ENCODE peak calls at places on chromosomes 2 and 18, in seven cellular contexts. G is activated CD4-positive, CD25-positive, alpha-beta regulatory T cell treated with anti-CD3 and anti-CD28 coated beads, Interleukin-2, amount 50 U/mL, for 72 hours; F is A549; V is iPS-NIHi11; X is GM23248; N is Peyer's patch; Y is retinal pigment epithelial cell. I is an unnamed sample.

GRCh38 chr2:207796585-207797350 is 27.1 kb upstream of the FZD5 start:
- DNase-seq in V (peak; percentile 53), Y (no peak), N (peak; percentile 64), X (no peak), G (no peak), F (no peak), I (no peak)

GRCh38 chr2:235140801-235141081 is 188.9 kb downstream of the SH3BP4 start:
- DNase-seq in F (no peak), X (no peak), Y (no peak), N (no peak), V (no peak), G (no peak), I (no peak)

GRCh38 chr2:17646096-17646554 is 105.6 kb downstream of the VSNL1 start:
- DNase-seq in V (peak; percentile 49), G (no peak), X (peak; percentile 86), Y (peak; percentile 34), F (peak; percentile 41), N (peak; percentile 71), I (peak; percentile 62)

GRCh38 chr18:59835656-59836379 is 64.0 kb upstream of the PMAIP1 start:
- DNase-seq in N (no peak), V (peak; percentile 44), X (no peak), Y (peak; percentile 58), F (no peak), G (no peak), I (no peak)

GRCh38 chr2:63652063-63652985 is 63.6 kb downstream of the MDH1 start:
- DNase-seq in N (no peak), G (no peak), F (no peak), X (no peak), V (no peak), Y (no peak), I (no peak)

GRCh38 chr2:35585972-35586371 is 769.6 kb upstream of the CRIM1 start:
- DNase-seq in X (no peak), V (no peak), N (no peak), F (no peak), Y (no peak), G (no peak), I (no peak)

GRCh38 chr2:231545105-231545902 is 15.1 kb upstream of the NMUR1 start:
- DNase-seq in Y (no peak), V (no peak), N (peak; percentile 88), X (no peak), F (no peak), G (peak; percentile 63), I (no peak)

GRCh38 chr2:20526666-20527065 is 79.8 kb downstream of the RHOB start:
- DNase-seq in V (no peak), F (no peak), Y (no peak), X (no peak), G (no peak), N (no peak), I (no peak)

GRCh38 chr2:97935719-97936161 is 60.0 kb downstream of the TMEM131 start:
- DNase-seq in F (no peak), V (peak; percentile 14), G (no peak), N (no peak), X (peak; percentile 82), Y (peak; percentile 43), I (no peak)

GRCh38 chr2:167404896-167405295 is 516.6 kb downstream of the XIRP2 start:
- DNase-seq in N (no peak), F (no peak), V (no peak), X (peak; percentile 27), Y (no peak), G (no peak), I (no peak)

GRCh38 chr2:216057688-216058193 is 23.9 kb downstream of the PECR start:
- DNase-seq in N (peak; percentile 81), X (peak; percentile 70), G (peak; percentile 50), V (no peak), Y (no peak), F (peak; percentile 36), I (no peak)

GRCh38 chr18:32879497-32879896 is 106.7 kb upstream of the KLHL14 start:
- DNase-seq in G (no peak), N (no peak), Y (peak; percentile 62), V (peak; percentile 38), X (no peak), F (no peak), I (no peak)

GRCh38 chr2:2846379-2847130 is 515.5 kb upstream of the MYT1L start:
- DNase-seq in X (no peak), N (no peak), Y (no peak), F (no peak), G (no peak), V (no peak), I (no peak)

GRCh38 chr2:163370169-163370886 is 365.5 kb downstream of the FIGN start:
- DNase-seq in V (no peak), G (no peak), N (no peak), X (no peak), Y (no peak), F (no peak), I (no peak)

GRCh38 chr2:3465328-3465727 is 54.0 kb downstream of the ADI1 start:
- DNase-seq in G (no peak), Y (no peak), X (no peak), V (no peak), N (no peak), F (no peak), I (no peak)

GRCh38 chr2:48600204-48600813 is 17.3 kb upstream of the GTF2A1L start:
- DNase-seq in F (no peak), Y (no peak), N (no peak), V (peak; percentile 23), X (peak; percentile 65), G (no peak), I (peak; percentile 28)

GRCh38 chr2:113225505-113226259 is 51.9 kb downstream of the PSD4 start:
- DNase-seq in F (peak; percentile 41), V (peak; percentile 65), N (no peak), G (no peak), Y (peak; percentile 91), X (peak; percentile 49), I (no peak)

GRCh38 chr2:240947607-240948006 is 41.5 kb downstream of the CROCC2 start:
- DNase-seq in V (no peak), Y (no peak), G (no peak), N (peak; percentile 33), F (no peak), X (no peak), I (no peak)

GRCh38 chr18:37565138-37565984 is at the start of gene CELF4:
- DNase-seq in G (no peak), Y (no peak), X (peak; percentile 41), N (no peak), V (no peak), F (no peak), I (no peak)

GRCh38 chr2:54015809-54016703 is 45.3 kb upstream of the PSME4 start:
- DNase-seq in X (peak; percentile 93), F (no peak), Y (no peak), V (no peak), G (no peak), N (no peak), I (no peak)

GRCh38 chr2:75465317-75465998 is 95.3 kb downstream of the EVA1A start:
- DNase-seq in F (no peak), N (no peak), X (peak; percentile 58), G (no peak), Y (peak; percentile 19), V (peak; percentile 26), I (peak; percentile 12)

GRCh38 chr2:113211226-113212105 is 37.7 kb downstream of the PSD4 start:
- DNase-seq in V (no peak), G (no peak), Y (no peak), F (peak; percentile 77), N (no peak), X (peak; percentile 87), I (no peak)

GRCh38 chr2:19860022-19860421 is 41.8 kb downstream of the TTC32 start:
- DNase-seq in X (no peak), F (no peak), G (no peak), N (no peak), Y (no peak), V (no peak), I (no peak)

GRCh38 chr2:8461341-8461740 is 220.5 kb upstream of the ID2 start:
- DNase-seq in F (no peak), N (peak; percentile 9), G (peak; percentile 18), Y (no peak), X (no peak), V (no peak), I (no peak)

GRCh38 chr18:32472841-32473240 is 2.2 kb upstream of the GAREM1 start:
- DNase-seq in V (no peak), N (no peak), Y (no peak), G (no peak), X (no peak), F (no peak), I (no peak)

GRCh38 chr2:161033059-161033660 is 127.1 kb upstream of the TANK start:
- DNase-seq in X (no peak), Y (no peak), V (no peak), N (no peak), F (no peak), G (no peak), I (no peak)

GRCh38 chr18:48607049-48607984 is 68.5 kb downstream of the CTIF start:
- DNase-seq in F (no peak), X (peak; percentile 87), V (peak; percentile 53), N (no peak), Y (peak; percentile 66), G (no peak), I (peak; percentile 80)

GRCh38 chr2:223523541-223523940 is 78.6 kb downstream of the SCG2 start:
- DNase-seq in N (no peak), F (no peak), X (peak; percentile 77), G (no peak), Y (no peak), V (no peak), I (no peak)

GRCh38 chr18:51191139-51191717 is 6.3 kb downstream of the MEX3C start:
- DNase-seq in G (no peak), N (no peak), V (no peak), X (peak; percentile 7), F (no peak), Y (no peak), I (no peak)

GRCh38 chr18:23690505-23691068 is 1.3 kb downstream of the LAMA3 start:
- DNase-seq in X (no peak), G (no peak), N (no peak), V (peak; percentile 24), F (no peak), Y (no peak), I (no peak)

GRCh38 chr18:22977847-22978701 is 44.9 kb downstream of the RBBP8 start:
- DNase-seq in G (no peak), F (peak; percentile 29), X (peak; percentile 93), Y (peak; percentile 93), N (no peak), V (peak; percentile 11), I (peak; percentile 47)

GRCh38 chr2:84919885-84920580 is 14.6 kb downstream of the TMSB10 start:
- DNase-seq in G (no peak), F (peak; percentile 88), Y (peak; percentile 79), X (peak; percentile 98), N (peak; percentile 81), V (no peak), I (peak; percentile 84)

GRCh38 chr2:196208915-196209314 is 37.5 kb upstream of the STK17B start:
- DNase-seq in G (no peak), X (no peak), F (no peak), N (no peak), V (peak; percentile 15), Y (no peak), I (no peak)

I was measured in HTR-8/SVneo.